ENCODE peak calls at places on chromosomes 11 and 22, in four cellular contexts. M is lower leg skin, G is IMR-90, A is A549. D is an unnamed sample.

GRCh38 chr22:23237841-23238240 is 57.5 kb downstream of the BCR start:
- DNase-seq in M (no peak), G (no peak), A (no peak), D (no peak)

GRCh38 chr22:41596776-41597634 is 7.4 kb upstream of the PMM1 start:
- DNase-seq in M (no peak), G (peak), A (peak), D (peak)

GRCh38 chr11:119481667-119482400 is 58.9 kb upstream of the THY1 start:
- DNase-seq in M (peak), G (no peak), A (no peak), D (peak)

GRCh38 chr11:22416462-22416861 is 78.3 kb downstream of the SLC17A6 start:
- DNase-seq in M (no peak), G (no peak), A (no peak), D (no peak)

GRCh38 chr11:76205252-76206076 is 838 bp downstream of the WNT11 start:
- DNase-seq in M (no peak), G (no peak), A (no peak), D (no peak)

GRCh38 chr11:58958500-58958899 is 19.2 kb downstream of the GLYATL1 start:
- DNase-seq in M (no peak), G (no peak), A (peak), D (peak)

GRCh38 chr22:46551321-46551720 is 13.9 kb upstream of the CELSR1 start:
- DNase-seq in M (no peak), G (no peak), A (no peak), D (no peak)

GRCh38 chr11:41334007-41334933 is 125.2 kb downstream of the LRRC4C start:
- DNase-seq in M (no peak), G (no peak), A (no peak), D (no peak)

GRCh38 chr11:46633291-46634217 is 16.2 kb downstream of the ATG13 start:
- DNase-seq in M (no peak), G (no peak), A (no peak), D (no peak)

GRCh38 chr11:11450744-11451362 is 97.8 kb upstream of the CSNK2A3 start:
- DNase-seq in M (no peak), G (peak), A (peak), D (no peak)

GRCh38 chr11:70398834-70399680 is 728 bp downstream of the CTTN start:
- DNase-seq in M (no peak), G (no peak), A (no peak), D (peak)

GRCh38 chr11:118224512-118225180 is at the start of gene JAML:
- DNase-seq in M (no peak), G (no peak), A (no peak), D (peak)

GRCh38 chr22:29443452-29443851 is 5.1 kb downstream of the RFPL1 start:
- DNase-seq in M (no peak), G (no peak), A (no peak), D (no peak)

GRCh38 chr11:112241486-112241885 is 15.3 kb downstream of the PTS start:
- DNase-seq in M (no peak), G (peak), A (no peak), D (no peak)

GRCh38 chr11:110430267-110431211 is 791 bp downstream of the FDX1 start:
- DNase-seq in M (peak), G (peak), A (no peak), D (peak)

GRCh38 chr11:47152953-47153950 is 23.4 kb downstream of the ARFGAP2 start:
- DNase-seq in M (peak), G (peak), A (peak), D (peak)

GRCh38 chr11:132704796-132705375 is 827.4 kb downstream of the OPCML start:
- DNase-seq in M (no peak), G (no peak), A (no peak), D (no peak)

GRCh38 chr11:45031912-45032519 is 81.3 kb upstream of the TP53I11 start:
- DNase-seq in M (peak), G (no peak), A (no peak), D (no peak)

DNA sequence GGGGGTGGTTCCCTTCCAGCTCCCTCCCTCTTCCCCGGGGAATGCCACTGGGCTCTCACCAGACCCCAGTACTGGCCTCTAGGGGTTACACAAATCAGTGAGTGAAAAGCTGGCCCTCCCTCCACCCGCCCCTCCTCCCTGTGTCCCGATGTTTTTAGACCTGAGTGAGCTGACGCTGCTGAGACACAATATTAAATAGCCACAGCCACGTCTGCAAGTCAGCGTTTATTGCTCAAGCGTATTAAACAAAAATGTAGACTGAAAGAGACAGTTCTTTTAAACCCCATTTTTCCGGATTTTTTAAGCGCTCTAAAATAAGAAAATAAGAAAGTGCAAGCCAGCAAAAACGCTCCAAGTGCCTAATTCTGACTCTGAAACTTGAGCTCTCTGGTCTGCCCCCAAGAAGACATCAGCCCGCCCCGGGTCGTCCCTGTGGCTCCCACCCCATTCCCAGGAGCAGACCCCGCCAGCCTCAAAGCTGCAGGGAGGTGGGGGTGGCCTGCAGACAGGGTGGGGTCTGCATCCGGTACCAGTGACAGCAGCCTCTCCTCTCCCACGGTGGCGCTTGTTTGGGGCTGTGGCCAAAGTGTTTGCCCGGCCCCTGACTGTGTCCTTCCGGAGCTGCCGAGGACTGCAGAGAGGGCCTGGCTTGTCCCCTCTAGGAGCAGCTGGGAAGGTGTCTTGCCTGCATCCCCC is 1.2 kb upstream of the TTLL8 start:
- DNase-seq in M (no peak), G (peak), A (peak), D (no peak)
- H3K4me3 ChIP-seq in M (no peak), G (no peak), A (no peak), D (no peak)

GRCh38 chr11:7675640-7676039 is 2.3 kb upstream of the CYB5R2 start:
- DNase-seq in M (no peak), G (no peak), A (no peak), D (no peak)

GRCh38 chr11:7672276-7672959 is 882 bp downstream of the CYB5R2 start:
- DNase-seq in M (no peak), G (no peak), A (no peak), D (no peak)

GRCh38 chr11:7671807-7672206 is 1.5 kb downstream of the CYB5R2 start:
- DNase-seq in M (no peak), G (no peak), A (no peak), D (no peak)

GRCh38 chr11:7672960-7673723 is at the start of gene CYB5R2:
- DNase-seq in M (peak), G (peak), A (peak), D (peak)

GRCh38 chr11:7673724-7674434 is 579 bp upstream of the CYB5R2 start:
- DNase-seq in M (peak), G (no peak), A (no peak), D (peak)
- TF ChIP-seq POLR2A in M (no peak), G (no peak), A (no peak), D (no peak)

GRCh38 chr22:20139391-20140106 is 7.9 kb downstream of the ZDHHC8 start:
- DNase-seq in M (no peak), G (no peak), A (no peak), D (no peak)

GRCh38 chr22:20138417-20138738 is 6.8 kb downstream of the ZDHHC8 start:
- DNase-seq in M (no peak), G (no peak), A (no peak), D (no peak)

GRCh38 chr22:20137671-20138416 is 6.2 kb downstream of the ZDHHC8 start:
- DNase-seq in M (no peak), G (no peak), A (no peak), D (no peak)

GRCh38 chr22:20140107-20140445 is 8.5 kb downstream of the ZDHHC8 start:
- DNase-seq in M (no peak), G (no peak), A (no peak), D (no peak)

DNA sequence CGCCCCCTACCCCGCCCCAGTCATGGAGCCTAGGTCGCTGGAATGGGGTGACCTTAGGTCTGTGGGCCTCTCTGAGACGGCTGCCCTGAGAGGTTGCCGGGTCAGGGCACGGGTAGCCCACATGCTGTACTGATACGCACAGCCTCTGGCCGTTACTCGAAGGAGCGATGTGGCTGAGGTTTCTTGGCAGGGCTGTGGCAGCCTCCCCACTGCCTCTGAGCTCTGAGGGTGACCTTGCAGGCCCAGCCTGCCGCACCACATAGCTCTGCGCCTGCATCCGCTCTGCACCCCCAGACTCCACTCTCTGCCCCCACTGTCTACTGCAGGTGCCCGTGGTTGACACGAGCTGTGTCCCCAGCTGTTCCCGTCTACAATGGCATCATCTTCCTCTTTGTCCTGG is 7.3 kb downstream of the ZDHHC8 start:
- DNase-seq in M (no peak), G (no peak), A (no peak), D (no peak)
- H3K4me3 ChIP-seq in M (no peak), G (no peak), A (no peak), D (no peak)

GRCh38 chr11:63761870-63762661 is 6.5 kb downstream of the ZFTA start:
- DNase-seq in M (peak), G (no peak), A (no peak), D (no peak)

GRCh38 chr11:63764201-63764711 is 4.3 kb downstream of the ZFTA start:
- DNase-seq in M (no peak), G (no peak), A (no peak), D (peak)

GRCh38 chr11:63763506-63764200 is 4.9 kb downstream of the ZFTA start:
- DNase-seq in M (peak), G (no peak), A (no peak), D (no peak)

GRCh38 chr11:63761173-63761572 is 7.4 kb downstream of the ZFTA start:
- DNase-seq in M (peak), G (no peak), A (no peak), D (no peak)

DNA sequence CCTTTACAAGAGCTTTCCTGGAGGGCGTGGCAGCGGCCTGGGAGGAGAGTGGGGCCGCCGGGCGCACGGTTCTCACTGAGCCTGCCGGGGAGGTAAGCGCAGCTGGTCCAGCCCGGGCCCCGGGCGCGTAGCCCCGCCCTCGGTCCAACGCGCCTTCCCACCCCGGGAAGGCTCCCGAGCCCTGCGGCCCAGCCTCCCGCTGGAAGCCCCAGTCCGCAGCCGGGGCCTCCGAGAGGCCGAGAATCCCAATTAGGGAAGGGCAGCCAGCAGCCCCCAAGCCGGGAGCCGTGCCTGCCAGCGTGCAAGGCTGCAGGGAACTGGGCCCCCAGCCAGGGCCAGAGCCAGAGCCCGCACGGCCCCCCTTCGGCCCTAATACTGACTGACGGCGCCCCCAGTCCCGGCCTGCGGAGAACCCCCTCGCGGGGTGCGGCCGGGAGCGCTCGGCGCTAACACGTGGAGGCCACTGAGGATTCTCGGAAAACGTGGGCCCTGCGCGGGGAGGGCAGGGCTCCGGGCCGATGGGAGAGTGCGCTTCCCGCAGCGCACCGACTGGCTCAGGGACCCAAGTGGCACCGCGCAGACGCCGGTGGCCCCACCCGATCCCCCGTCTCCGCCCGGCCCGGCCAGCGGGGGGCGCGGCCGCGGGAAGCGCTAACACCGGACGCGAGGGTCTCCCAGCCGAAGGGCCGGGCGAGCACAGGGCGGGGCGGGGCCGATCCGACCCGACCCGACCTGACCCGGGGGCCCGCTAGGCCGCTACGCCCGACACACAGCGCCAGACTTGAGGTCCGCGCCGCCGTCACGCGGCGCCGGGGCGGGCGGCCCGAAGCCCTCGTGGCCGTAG is 5.7 kb downstream of the ZFTA start:
- DNase-seq in M (peak), G (no peak), A (no peak), D (peak)
- TF ChIP-seq POLR2A in M (no peak), G (no peak), A (no peak), D (no peak)

DNA sequence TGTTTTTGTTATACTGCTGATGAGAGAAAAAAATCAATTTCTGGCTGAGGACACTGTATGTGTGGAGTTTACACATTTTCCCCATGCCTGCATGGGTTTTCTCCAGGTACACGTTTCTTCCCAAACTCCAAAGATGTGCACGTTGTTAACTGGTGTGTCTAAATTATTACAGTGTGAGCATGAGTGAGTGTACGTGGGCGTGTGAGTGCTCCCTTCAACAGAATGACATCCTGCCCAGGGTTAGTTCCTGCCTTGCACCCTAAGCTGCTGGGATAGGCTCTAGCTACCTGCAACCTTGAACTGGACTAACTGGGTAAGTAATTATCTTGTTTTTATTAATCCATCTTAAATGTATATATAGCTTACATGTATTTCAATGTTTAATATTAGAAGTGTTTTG is 5.5 kb downstream of the NPAT start:
- DNase-seq in M (no peak), G (no peak), A (no peak), D (no peak)
- H3K4me3 ChIP-seq in M (no peak), G (no peak), A (no peak), D (no peak)

GRCh38 chr11:12539570-12539969 is 134.7 kb upstream of the TEAD1 start:
- DNase-seq in M (no peak), G (peak), A (peak), D (no peak)
- TF ChIP-seq POLR2A in M (no peak), G (peak), A (no peak), D (no peak)

D was measured in body of pancreas.